ENCODE peak calls at places on chromosomes 11 and 22, in eight cellular contexts. A is NCI-H2029 treated with DMSO at 0.1 percent for 48 hours; O is activated naive CD8-positive, alpha-beta T cell treated with anti-CD3 and anti-CD28 coated beads for 36 hours; T is fibroblast of the aortic adventitia; C is nucleus accumbens; W is GM12891; Y is EL; P is activated CD4-positive, CD25-positive, alpha-beta regulatory T cell treated with anti-CD3 and anti-CD28 coated beads, Interleukin-2, amount 50 U/mL, for 16 hours. E is an unnamed sample.

GRCh38 chr22:21713428-21714058 is 22.1 kb downstream of the YPEL1 start:
- DNase-seq in A (no peak), O (no peak), T (no peak), C (no peak), W (no peak), Y (no peak), P (no peak), E (no peak)

GRCh38 chr22:25702046-25702445 is 39.9 kb upstream of the MYO18B start:
- DNase-seq in A (no peak), O (no peak), T (peak; percentile 55), C (no peak), W (no peak), Y (peak; percentile 21), P (no peak), E (no peak)

GRCh38 chr11:113806403-113806802 is 26.8 kb downstream of the CLDN25 start:
- DNase-seq in A (no peak), O (no peak), T (peak; percentile 13), C (no peak), W (no peak), Y (peak; percentile 18), P (no peak), E (no peak)

GRCh38 chr11:69941546-69942332 is 122.5 kb upstream of the FGF3 start:
- DNase-seq in A (no peak), O (no peak), T (no peak), C (no peak), W (no peak), Y (no peak), P (no peak), E (peak; percentile 38)

GRCh38 chr11:65132988-65133700 is 1.2 kb downstream of the SYVN1 start:
- DNase-seq in A (no peak), O (peak; percentile 61), T (no peak), C (no peak), W (no peak), Y (peak; percentile 29), P (no peak), E (peak; percentile 93)

GRCh38 chr22:46076651-46077339 is 73.5 kb upstream of the PPARA start:
- DNase-seq in A (no peak), O (no peak), T (peak; percentile 85), C (peak; percentile 24), W (no peak), Y (peak; percentile 88), P (no peak), E (peak; percentile 74)

GRCh38 chr11:29518389-29519174 is 498.2 kb downstream of the KCNA4 start:
- DNase-seq in A (no peak), O (no peak), T (peak; percentile 27), C (no peak), W (no peak), Y (peak; percentile 6), P (no peak), E (no peak)

GRCh38 chr22:39543095-39543494 is 10.5 kb upstream of the RPS19BP1 start:
- DNase-seq in A (no peak), O (no peak), T (no peak), C (no peak), W (no peak), Y (peak; percentile 39), P (no peak), E (no peak)

GRCh38 chr11:47917643-47918369 is 62.6 kb upstream of the PTPRJ start:
- DNase-seq in A (peak; percentile 100), O (no peak), T (peak; percentile 100), C (peak; percentile 19), W (no peak), Y (peak; percentile 80), P (no peak), E (peak; percentile 86)

GRCh38 chr22:48639896-48640732 is 1187.6 kb downstream of the BRD1 start:
- DNase-seq in A (no peak), O (no peak), T (no peak), C (no peak), W (no peak), Y (no peak), P (no peak), E (no peak)

GRCh38 chr22:28604961-28605360 is 74.7 kb downstream of the TTC28 start:
- DNase-seq in A (no peak), O (no peak), T (no peak), C (no peak), W (no peak), Y (no peak), P (no peak), E (no peak)

GRCh38 chr11:1852885-1853284 is at the start of gene LSP1:
- DNase-seq in A (no peak), O (peak; percentile 90), T (no peak), C (no peak), W (peak; percentile 94), Y (no peak), P (peak; percentile 55), E (peak; percentile 95)

GRCh38 chr11:57645716-57646085 is 4.0 kb downstream of the YPEL4 start:
- DNase-seq in A (no peak), O (no peak), T (no peak), C (no peak), W (no peak), Y (no peak), P (no peak), E (no peak)

GRCh38 chr22:19086944-19087343 is 35.3 kb downstream of the DGCR2 start:
- DNase-seq in A (no peak), O (no peak), T (peak; percentile 44), C (no peak), W (no peak), Y (peak; percentile 58), P (no peak), E (no peak)

GRCh38 chr11:65095427-65095826 is 587 bp upstream of the VPS51 start:
- DNase-seq in A (no peak), O (no peak), T (no peak), C (no peak), W (no peak), Y (no peak), P (no peak), E (no peak)

GRCh38 chr11:72747456-72747855 is 4.8 kb downstream of the ARAP1 start:
- DNase-seq in A (no peak), O (no peak), T (no peak), C (no peak), W (no peak), Y (no peak), P (no peak), E (peak; percentile 61)

GRCh38 chr22:39727541-39727940 is 157.0 kb downstream of the CACNA1I start:
- DNase-seq in A (no peak), O (no peak), T (no peak), C (no peak), W (no peak), Y (peak; percentile 11), P (no peak), E (no peak)

GRCh38 chr22:16914006-16914405 is 88.8 kb upstream of the XKR3 start:
- DNase-seq in A (no peak), O (no peak), T (no peak), C (no peak), W (no peak), Y (no peak), P (no peak), E (no peak)

GRCh38 chr11:69227271-69227670 is 66.7 kb upstream of the MYEOV start:
- DNase-seq in A (no peak), O (no peak), T (no peak), C (no peak), W (no peak), Y (no peak), P (no peak), E (no peak)

GRCh38 chr11:122556605-122557004 is 98.9 kb upstream of the UBASH3B start:
- DNase-seq in A (peak; percentile 5), O (peak; percentile 36), T (peak; percentile 5), C (no peak), W (no peak), Y (peak; percentile 25), P (no peak), E (peak; percentile 75)

GRCh38 chr22:43802897-43803495 is 9.1 kb downstream of the EFCAB6 start:
- DNase-seq in A (no peak), O (no peak), T (no peak), C (no peak), W (no peak), Y (no peak), P (no peak), E (no peak)

GRCh38 chr22:18954941-18955571 is 19.0 kb upstream of the PRODH start:
- DNase-seq in A (no peak), O (no peak), T (no peak), C (no peak), W (no peak), Y (no peak), P (no peak), E (peak; percentile 57)

GRCh38 chr11:73894725-73895335 is 18.0 kb downstream of the PAAF1 start:
- DNase-seq in A (no peak), O (no peak), T (peak; percentile 33), C (no peak), W (no peak), Y (peak; percentile 60), P (no peak), E (no peak)

GRCh38 chr11:31236052-31236652 is 133.4 kb downstream of the DCDC1 start:
- DNase-seq in A (no peak), O (no peak), T (peak; percentile 20), C (no peak), W (no peak), Y (peak; percentile 2), P (no peak), E (no peak)

GRCh38 chr11:20026629-20027545 is 133.4 kb downstream of the DBX1 start:
- DNase-seq in A (peak; percentile 97), O (no peak), T (no peak), C (no peak), W (no peak), Y (no peak), P (no peak), E (no peak)

GRCh38 chr11:24239016-24239720 is 257.7 kb upstream of the LUZP2 start:
- DNase-seq in A (no peak), O (no peak), T (peak; percentile 5), C (no peak), W (no peak), Y (peak; percentile 85), P (no peak), E (no peak)

GRCh38 chr22:24521791-24522245 is 26.7 kb downstream of the UPB1 start:
- DNase-seq in A (peak; percentile 76), O (peak; percentile 22), T (peak; percentile 59), C (peak; percentile 8), W (no peak), Y (peak; percentile 63), P (no peak), E (no peak)

GRCh38 chr22:21862386-21863242 is 4.8 kb downstream of the MAPK1 start:
- DNase-seq in A (no peak), O (no peak), T (no peak), C (no peak), W (no peak), Y (no peak), P (no peak), E (no peak)

E was measured in spleen.